ENCODE peak calls at places on chromosomes 7 and 10, in five cellular contexts. M, O, E, D and V are unnamed samples.
A peak's percentile ranks its signal among the peaks of the same experiment; 100 is the strongest.

GRCh38 chr7:149226840-149227494 is 12.5 kb upstream of the ZNF212 start:
- DNase-seq in M (no peak), O (no peak), E (no peak), D (no peak), V (no peak)

GRCh38 chr10:86888585-86889381 is 68.6 kb downstream of the MMRN2 start:
- DNase-seq in M (peak; percentile 19), O (no peak), E (peak; percentile 68), D (peak; percentile 48), V (no peak)

GRCh38 chr7:15245801-15246200 is 316.0 kb downstream of the AGMO start:
- DNase-seq in M (no peak), O (no peak), E (no peak), D (no peak), V (no peak)

GRCh38 chr7:92953657-92954056 is 117.3 kb upstream of the CDK6 start:
- DNase-seq in M (no peak), O (no peak), E (no peak), D (no peak), V (no peak)

GRCh38 chr10:33381897-33382578 is 47.6 kb upstream of the NRP1 start:
- DNase-seq in M (no peak), O (no peak), E (peak; percentile 73), D (no peak), V (no peak)

GRCh38 chr7:147556317-147556716 is 1034.2 kb upstream of the C7orf33 start:
- DNase-seq in M (no peak), O (no peak), E (no peak), D (no peak), V (no peak)

GRCh38 chr10:70964281-70964680 is 75.9 kb upstream of the PCBD1 start:
- DNase-seq in M (no peak), O (no peak), E (no peak), D (no peak), V (no peak)

GRCh38 chr10:14004536-14004935 is 326.2 kb downstream of the FRMD4A start:
- DNase-seq in M (no peak), O (no peak), E (no peak), D (no peak), V (no peak)

GRCh38 chr10:112957589-112958202 is 7.6 kb downstream of the TCF7L2 start:
- DNase-seq in M (no peak), O (no peak), E (peak; percentile 56), D (no peak), V (no peak)

GRCh38 chr7:25617219-25617618 is 388.9 kb upstream of the NPVF start:
- DNase-seq in M (no peak), O (no peak), E (no peak), D (no peak), V (no peak)

GRCh38 chr10:76559889-76560215 is 1077.8 kb downstream of the KCNMA1 start:
- DNase-seq in M (no peak), O (no peak), E (peak; percentile 32), D (no peak), V (no peak)

GRCh38 chr10:114810926-114811325 is 10.7 kb upstream of the FHIP2A start:
- DNase-seq in M (no peak), O (no peak), E (no peak), D (no peak), V (no peak)

GRCh38 chr7:7701513-7701912 is 16.9 kb downstream of the RPA3 start:
- DNase-seq in M (no peak), O (no peak), E (no peak), D (no peak), V (no peak)